ENCODE peak calls at places on chromosomes 16 and 17, in seven cellular contexts. H is endothelial cell, D is GM13976, L is cardiac muscle cell, W is astrocyte of the spinal cord, B is AG10803, U is IMR-90. Y is an unnamed sample.

GRCh38 chr17:47205419-47205963 is 3.7 kb upstream of the MYL4 start:
- DNase-seq in D (peak), H (no peak), U (peak), B (peak), W (peak), L (peak), Y (peak)

GRCh38 chr17:37735165-37735564 is 9.7 kb downstream of the HNF1B start:
- DNase-seq in D (no peak), H (no peak), U (no peak), L (no peak), B (no peak), W (no peak), Y (no peak)

GRCh38 chr16:14300631-14301149 is 229.6 kb downstream of the MRTFB start:
- DNase-seq in B (peak), H (peak), U (peak), W (peak), D (peak), L (peak), Y (peak)

GRCh38 chr17:32881054-32881453 is 4.1 kb upstream of the MYO1D start:
- DNase-seq in B (no peak), W (no peak), H (no peak), L (no peak), U (no peak), D (no peak), Y (peak)

GRCh38 chr17:82031885-82032627 is 578 bp downstream of the RAC3 start:
- DNase-seq in D (peak), L (peak), W (no peak), H (no peak), U (no peak), B (no peak), Y (peak)

GRCh38 chr17:41792835-41793748 is 6.6 kb upstream of the JUP start:
- DNase-seq in D (no peak), B (no peak), H (no peak), U (peak), L (peak), W (no peak), Y (no peak)

GRCh38 chr17:43881176-43881575 is 26.2 kb downstream of the MPP2 start:
- DNase-seq in L (no peak), D (no peak), B (no peak), U (no peak), W (no peak), H (no peak), Y (no peak)

GRCh38 chr17:45353047-45353446 is 36.2 kb upstream of the MAP3K14 start:
- DNase-seq in D (peak), L (no peak), H (no peak), W (no peak), U (no peak), B (no peak), Y (peak)

GRCh38 chr17:61700252-61700651 is 109.2 kb upstream of the NACA2 start:
- DNase-seq in B (no peak), H (no peak), D (no peak), W (no peak), U (no peak), L (no peak), Y (no peak)

GRCh38 chr16:57609541-57610401 is 18.7 kb upstream of the ADGRG1 start:
- DNase-seq in H (no peak), U (peak), B (no peak), D (peak), L (no peak), W (no peak), Y (peak)

GRCh38 chr17:733743-734142 is 1.3 kb downstream of the TLCD3A start:
- DNase-seq in D (no peak), U (no peak), B (no peak), W (no peak), H (no peak), L (no peak), Y (no peak)

GRCh38 chr17:57369509-57369945 is 113.2 kb downstream of the MSI2 start:
- DNase-seq in W (peak), L (no peak), H (no peak), U (peak), B (peak), D (no peak), Y (no peak)

GRCh38 chr17:46039592-46040186 is 40.6 kb downstream of the STH start:
- DNase-seq in U (no peak), D (no peak), W (no peak), L (no peak), H (no peak), B (no peak), Y (no peak)

GRCh38 chr16:20844588-20844987 is 38.3 kb downstream of the REXO5 start:
- DNase-seq in U (no peak), W (no peak), B (no peak), H (no peak), D (no peak), L (no peak), Y (no peak)

GRCh38 chr17:28563475-28563874 is 7.8 kb downstream of the PIGS start:
- DNase-seq in B (peak), H (no peak), D (no peak), W (no peak), L (peak), U (peak), Y (no peak)

GRCh38 chr17:35660902-35661301 is 70.5 kb upstream of the RASL10B start:
- DNase-seq in H (no peak), B (no peak), W (no peak), D (no peak), L (peak), U (no peak), Y (no peak)

GRCh38 chr16:22075776-22076175 is 16.6 kb upstream of the VWA3A start:
- DNase-seq in D (no peak), L (no peak), W (no peak), B (no peak), U (peak), H (no peak), Y (no peak)

GRCh38 chr17:50443492-50444051 is 17.6 kb downstream of the ACSF2 start:
- DNase-seq in D (no peak), W (no peak), H (no peak), U (peak), B (peak), L (peak), Y (no peak)

GRCh38 chr16:56357291-56357764 is 68.0 kb downstream of the AMFR start:
- DNase-seq in D (peak), L (no peak), B (peak), W (no peak), H (no peak), U (peak), Y (no peak)

GRCh38 chr16:68356249-68356918 is 45.6 kb downstream of the PRMT7 start:
- DNase-seq in D (peak), L (no peak), B (no peak), W (peak), U (no peak), H (no peak), Y (peak)

GRCh38 chr17:80639658-80640057 is 95.0 kb downstream of the RPTOR start:
- DNase-seq in U (no peak), D (no peak), H (no peak), B (no peak), W (no peak), L (no peak), Y (no peak)

GRCh38 chr17:42287305-42288077 is 807 bp upstream of the STAT5A start:
- DNase-seq in D (peak), U (no peak), B (peak), H (no peak), L (no peak), W (no peak), Y (peak)

GRCh38 chr17:81142301-81143199 is 22.8 kb upstream of the PVALEF start:
- DNase-seq in U (peak), D (peak), H (peak), L (peak), B (peak), W (peak), Y (peak)

DNA sequence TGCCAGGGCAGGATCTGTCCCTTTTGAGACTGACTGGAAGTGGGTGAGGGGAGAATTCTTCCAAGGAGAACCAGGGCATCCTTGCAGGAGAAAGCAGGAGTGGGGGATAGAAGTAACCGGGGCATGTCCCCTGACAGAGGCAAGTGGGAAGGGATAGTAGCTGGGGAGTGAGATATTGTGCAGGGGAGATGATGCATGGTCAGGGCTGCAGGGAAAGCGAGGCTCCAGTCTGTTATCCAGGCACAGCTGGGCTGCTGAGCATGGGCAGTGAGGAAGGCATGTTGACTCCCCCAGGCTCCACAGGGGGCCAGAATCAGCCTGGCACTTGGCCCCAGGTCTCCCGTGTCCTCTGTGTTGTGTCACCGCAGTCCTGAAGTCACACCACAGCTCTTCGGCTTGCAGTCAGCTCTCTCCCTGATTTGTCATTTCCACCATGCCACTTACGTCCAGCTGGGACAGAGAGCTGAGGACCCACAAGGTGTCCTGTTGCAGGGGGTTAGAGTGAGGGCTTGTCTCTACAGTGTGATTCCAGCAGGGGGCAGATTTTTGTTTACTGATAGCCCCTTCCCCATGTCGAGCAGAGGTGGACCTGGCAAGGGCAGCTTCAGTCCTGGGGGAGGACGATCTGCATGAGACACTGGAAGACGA is 40.9 kb downstream of the B9D1 start:
- DNase-seq in H (no peak), D (no peak), B (no peak), W (no peak), U (no peak), L (peak), Y (no peak)
- TF ChIP-seq CTCF in H (peak), D (no peak), B (no peak), W (peak), U (no peak), L (peak), Y (no peak)

GRCh38 chr17:73231363-73231762 is 30.3 kb downstream of the CPSF4L start:
- DNase-seq in U (peak), H (peak), W (peak), L (peak), B (peak), D (no peak), Y (peak)

GRCh38 chr17:73230088-73230487 is 31.6 kb downstream of the CPSF4L start:
- DNase-seq in U (no peak), W (no peak), L (no peak), H (no peak), D (no peak), B (no peak), Y (no peak)

GRCh38 chr17:73234746-73235145 is 26.9 kb downstream of the CPSF4L start:
- DNase-seq in H (no peak), L (no peak), U (no peak), W (no peak), B (no peak), D (no peak), Y (no peak)

GRCh38 chr17:73232587-73233373 is 28.9 kb downstream of the CPSF4L start:
- DNase-seq in U (peak), W (peak), L (peak), H (peak), D (peak), B (peak), Y (peak)

DNA sequence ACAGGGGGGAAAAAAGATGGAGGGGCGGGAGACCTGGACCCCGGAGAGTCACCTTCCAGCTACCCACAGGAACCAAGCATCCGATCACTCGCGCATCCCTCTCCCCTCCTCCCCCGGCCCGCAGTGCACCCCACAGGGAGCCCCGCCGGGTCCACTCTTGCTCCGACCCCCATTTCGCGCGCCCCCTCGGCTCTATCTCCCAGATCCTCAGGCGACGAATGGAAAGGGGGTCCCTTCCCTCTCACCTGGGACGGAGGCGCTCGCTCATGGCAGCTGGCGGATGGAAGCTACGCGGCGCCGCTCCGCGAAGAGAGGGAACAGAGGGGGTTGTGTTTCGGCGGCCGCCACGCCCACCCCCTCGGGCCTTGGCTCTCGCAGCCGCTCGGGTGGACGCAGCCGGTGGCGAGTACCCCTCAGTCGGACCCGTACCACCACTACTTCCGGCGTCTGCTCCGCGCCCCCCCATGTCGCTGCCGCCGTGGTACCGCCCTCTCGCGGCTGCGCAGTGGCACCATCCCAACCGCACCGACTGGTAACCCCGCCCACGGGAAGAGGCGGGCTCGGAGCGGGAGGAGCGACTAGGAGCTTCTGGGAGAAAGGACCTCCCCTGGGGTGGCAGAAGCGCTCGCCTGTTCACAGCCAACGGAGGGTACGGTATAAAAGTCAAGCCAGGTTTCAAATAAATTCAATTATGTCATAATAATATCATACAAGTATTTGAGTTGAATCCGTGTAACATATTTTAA is 29.7 kb downstream of the CPSF4L start:
- DNase-seq in D (peak), W (peak), H (peak), L (peak), B (peak), U (peak), Y (peak)
- TF ChIP-seq CTCF in D (peak), W (no peak), H (no peak), L (peak), B (no peak), U (peak), Y (no peak)

DNA sequence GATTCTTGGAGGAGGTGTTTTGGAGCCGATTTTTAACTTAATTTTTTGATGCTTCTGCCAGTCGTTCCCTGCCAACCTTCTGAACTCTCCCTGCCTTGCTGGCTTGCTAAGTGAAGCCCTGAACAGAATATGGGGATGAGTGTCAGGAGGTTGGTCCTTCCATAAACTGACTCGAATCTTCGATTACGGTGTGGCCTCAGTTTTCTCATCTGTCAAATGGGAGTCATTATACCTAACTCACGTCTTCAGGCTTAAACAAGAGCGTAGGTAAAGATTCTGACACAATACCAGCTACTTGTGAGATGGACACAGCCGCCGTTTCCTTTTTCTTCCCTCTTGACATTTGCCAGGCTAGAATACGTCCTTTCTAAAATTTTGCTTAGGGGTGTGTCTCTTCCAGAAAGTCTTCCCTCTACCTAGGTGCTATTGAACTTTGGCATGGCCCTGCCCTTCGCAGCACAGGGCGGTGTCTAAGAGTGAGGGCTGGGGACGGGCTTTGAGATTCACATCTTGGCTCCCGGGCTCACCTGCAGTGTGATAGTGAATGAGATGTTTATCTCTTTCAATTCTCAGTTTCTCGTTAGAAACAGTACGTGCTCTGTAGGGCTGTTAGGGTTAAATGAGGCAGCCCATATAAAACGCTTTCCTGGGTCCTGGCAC is 190.6 kb upstream of the SDK2 start:
- DNase-seq in B (no peak), H (no peak), U (no peak), W (no peak), D (no peak), L (no peak), Y (no peak)
- TF ChIP-seq CTCF in B (no peak), H (no peak), U (no peak), W (no peak), D (no peak), L (no peak), Y (no peak)

GRCh38 chr17:66165537-66166123 is 26.3 kb downstream of the CEP112 start:
- DNase-seq in W (peak), D (peak), L (peak), U (peak), B (peak), H (peak), Y (peak)
- TF ChIP-seq CTCF in W (peak), D (peak), L (peak), U (peak), B (peak), H (peak), Y (peak)

DNA sequence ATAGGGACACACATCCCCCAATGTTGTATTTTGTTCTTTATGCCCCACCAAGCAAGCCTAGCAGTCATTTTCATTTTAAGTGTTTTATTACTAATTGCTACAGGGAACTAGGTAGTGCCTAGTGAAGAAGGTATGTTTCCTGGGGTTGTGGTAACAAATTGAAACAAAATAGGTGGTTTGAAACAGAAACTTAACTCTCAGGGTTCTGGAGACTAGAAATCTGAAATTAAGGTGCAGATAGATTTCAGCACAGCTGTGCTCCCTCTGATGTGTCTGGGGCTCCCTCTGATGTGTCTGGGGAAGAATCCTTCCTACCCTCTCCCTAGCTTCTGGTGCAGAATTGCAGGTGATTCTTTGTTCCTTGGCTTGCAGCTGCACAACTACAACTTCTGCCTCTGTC is 390.1 kb downstream of the ZFHX3 start:
- DNase-seq in B (no peak), L (no peak), D (peak), H (no peak), W (no peak), U (no peak), Y (no peak)
- TF ChIP-seq CTCF in B (no peak), L (no peak), D (no peak), H (no peak), W (no peak), U (no peak), Y (peak)

GRCh38 chr16:88535181-88535856 is 34.9 kb upstream of the ZC3H18 start:
- DNase-seq in H (no peak), U (no peak), L (no peak), B (no peak), D (no peak), W (no peak), Y (no peak)
- TF ChIP-seq CTCF in H (no peak), U (no peak), L (no peak), B (no peak), D (no peak), W (no peak), Y (no peak)